ENCODE peak calls at places on chromosome 7, in seven cellular contexts. V, I, C, Y, H, B and K are unnamed samples.

GRCh38 chr7:518630-519428 is 817 bp downstream of the PDGFA start:
- DNase-seq in Y (peak; percentile 64), B (peak; percentile 77), V (no peak), C (peak; percentile 78), H (peak; percentile 86), I (peak; percentile 80), K (no peak)

GRCh38 chr7:13551503-13551902 is 438.0 kb downstream of the ETV1 start:
- DNase-seq in I (no peak), C (no peak), B (no peak), Y (peak; percentile 52), V (no peak), H (no peak), K (no peak)

GRCh38 chr7:108200326-108200725 is 70.2 kb upstream of the LAMB4 start:
- DNase-seq in C (no peak), I (no peak), B (no peak), Y (no peak), V (no peak), H (no peak), K (no peak)

GRCh38 chr7:126791306-126791705 is 461.4 kb downstream of the GRM8 start:
- DNase-seq in B (no peak), V (no peak), Y (no peak), C (no peak), H (no peak), I (no peak), K (no peak)

GRCh38 chr7:158228986-158229385 is 358.6 kb downstream of the PTPRN2 start:
- DNase-seq in V (peak; percentile 12), Y (no peak), I (no peak), H (no peak), C (peak; percentile 66), B (no peak), K (no peak)

GRCh38 chr7:95435422-95435780 is 573 bp upstream of the PON2 start:
- DNase-seq in Y (no peak), I (no peak), C (no peak), B (no peak), V (no peak), H (peak; percentile 6), K (no peak)

GRCh38 chr7:80642871-80643270 is 4.4 kb downstream of the CD36 start:
- DNase-seq in Y (peak; percentile 60), V (no peak), I (no peak), H (no peak), C (no peak), B (no peak), K (no peak)

GRCh38 chr7:40572810-40573470 is 438.1 kb downstream of the SUGCT start:
- DNase-seq in C (no peak), Y (no peak), H (no peak), V (no peak), B (no peak), I (no peak), K (no peak)

GRCh38 chr7:110541962-110542361 is 549.0 kb upstream of the LRRN3 start:
- DNase-seq in H (no peak), I (no peak), B (no peak), C (no peak), V (no peak), Y (no peak), K (no peak)

GRCh38 chr7:105937411-105937810 is 25.7 kb upstream of the CDHR3 start:
- DNase-seq in C (no peak), B (no peak), H (no peak), Y (no peak), V (no peak), I (no peak), K (no peak)

GRCh38 chr7:132577206-132578049 is 1.2 kb upstream of the PLXNA4 start:
- DNase-seq in H (peak; percentile 83), I (peak; percentile 80), B (peak; percentile 76), Y (peak; percentile 81), V (peak; percentile 74), C (peak; percentile 92), K (no peak)

GRCh38 chr7:30916255-30916654 is 4.6 kb downstream of the AQP1 start:
- DNase-seq in B (no peak), Y (no peak), I (no peak), V (no peak), C (no peak), H (peak; percentile 7), K (no peak)

GRCh38 chr7:130397472-130397871 is 17.2 kb downstream of the CPA1 start:
- DNase-seq in C (no peak), B (no peak), H (no peak), Y (peak; percentile 42), I (no peak), V (no peak), K (no peak)

GRCh38 chr7:17638727-17639126 is 301.6 kb downstream of the SNX13 start:
- DNase-seq in B (no peak), I (no peak), V (no peak), C (peak; percentile 34), H (no peak), Y (no peak), K (no peak)

GRCh38 chr7:1083729-1084657 is 3.9 kb upstream of the GPER1 start:
- DNase-seq in Y (no peak), B (no peak), I (no peak), H (peak; percentile 53), V (no peak), C (no peak), K (no peak)

GRCh38 chr7:132463922-132464321 is 112.3 kb downstream of the PLXNA4 start:
- DNase-seq in Y (no peak), V (no peak), I (no peak), B (no peak), C (no peak), H (no peak), K (no peak)

GRCh38 chr7:33107136-33108066 is 1.8 kb downstream of the RP9 start:
- DNase-seq in H (no peak), V (peak; percentile 38), Y (peak; percentile 58), B (no peak), I (peak; percentile 54), C (peak; percentile 86), K (peak; percentile 35)

GRCh38 chr7:29510028-29510427 is 53.6 kb upstream of the PRR15 start:
- DNase-seq in C (no peak), H (no peak), I (no peak), V (no peak), B (no peak), Y (no peak), K (no peak)

GRCh38 chr7:147279951-147280350 is 1163.3 kb downstream of the CNTNAP2 start:
- DNase-seq in V (peak; percentile 12), B (no peak), H (no peak), I (no peak), Y (no peak), C (peak; percentile 43), K (no peak)

GRCh38 chr7:23477962-23478866 is 7.9 kb upstream of the IGF2BP3 start:
- DNase-seq in V (no peak), I (no peak), B (no peak), C (no peak), H (no peak), Y (no peak), K (no peak)

GRCh38 chr7:10815546-10815945 is 158.1 kb upstream of the PHF14 start:
- DNase-seq in Y (no peak), H (no peak), B (no peak), I (no peak), V (no peak), C (no peak), K (no peak)

GRCh38 chr7:26667514-26668133 is 196.8 kb downstream of the SKAP2 start:
- DNase-seq in B (peak; percentile 49), Y (peak; percentile 95), C (peak; percentile 95), I (peak; percentile 89), V (peak; percentile 88), H (no peak), K (peak; percentile 94)

GRCh38 chr7:103626776-103627175 is 180.8 kb upstream of the SLC26A5 start:
- DNase-seq in I (no peak), B (no peak), Y (no peak), V (no peak), H (no peak), C (no peak), K (no peak)

GRCh38 chr7:82376739-82377138 is 66.8 kb downstream of the CACNA2D1 start:
- DNase-seq in H (no peak), B (no peak), V (no peak), C (no peak), I (no peak), Y (peak; percentile 61), K (no peak)

DNA sequence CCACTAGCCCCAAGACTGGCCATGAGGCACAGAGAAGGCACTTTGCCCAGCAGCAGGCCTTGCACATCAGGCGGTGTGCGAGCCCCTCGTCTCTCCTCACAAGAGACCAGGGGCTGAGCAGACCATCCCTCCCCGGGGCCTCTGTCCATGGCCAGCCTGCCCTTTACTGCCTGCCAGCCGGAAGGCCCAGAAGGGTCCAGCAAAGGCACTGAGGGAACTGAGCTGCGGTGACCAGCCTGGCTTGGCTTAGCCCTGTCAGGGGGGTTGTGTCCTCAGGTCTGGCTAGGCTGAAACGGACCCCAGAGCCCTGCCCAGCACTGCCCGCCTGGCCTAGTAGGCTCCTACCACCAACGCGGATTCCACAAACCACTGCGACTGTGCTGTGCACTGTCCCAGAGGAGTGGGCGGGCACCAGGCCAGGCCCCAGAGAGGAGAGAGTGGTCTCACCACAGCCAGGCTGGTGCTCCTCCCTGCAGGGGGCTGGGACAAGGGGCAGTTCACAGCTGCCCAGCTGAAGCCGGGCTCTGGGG is 16.6 kb downstream of the CAMK2B start:
- DNase-seq in I (peak; percentile 13), V (no peak), Y (no peak), C (peak; percentile 41), H (no peak), B (no peak), K (no peak)
- H3K4me3 ChIP-seq in I (peak overlapping the region; percentile 53), V (no peak overlapping the region), Y (no peak overlapping the region), C (no peak overlapping the region), H (no peak overlapping the region), B (no peak overlapping the region), K (no peak overlapping the region)

GRCh38 chr7:155488483-155489127 is 30.7 kb downstream of the EN2 start:
- DNase-seq in I (no peak), Y (no peak), H (no peak), B (no peak), V (no peak), C (no peak), K (no peak)
- H3K27me3 ChIP-seq in I (no peaks in the 10 kb centered on the region), Y (peaks cover 6% of the 10 kb centered on the region), H (no peaks in the 10 kb centered on the region), B (no peaks in the 10 kb centered on the region), V (no peaks in the 10 kb centered on the region), C (peaks cover 100% of the 10 kb centered on the region), K (peaks cover 20% of the 10 kb centered on the region)

GRCh38 chr7:74173074-74173473 is 1.1 kb upstream of the EIF4H start:
- DNase-seq in I (no peak), C (no peak), V (no peak), H (no peak), B (no peak), Y (no peak), K (no peak)
- H3K4me3 ChIP-seq in I (peak overlapping the region; percentile 88), C (peak overlapping the region; percentile 97), V (peak overlapping the region; percentile 88), H (no peak overlapping the region), B (no peak overlapping the region), Y (peak overlapping the region; percentile 95), K (no peak overlapping the region)

DNA sequence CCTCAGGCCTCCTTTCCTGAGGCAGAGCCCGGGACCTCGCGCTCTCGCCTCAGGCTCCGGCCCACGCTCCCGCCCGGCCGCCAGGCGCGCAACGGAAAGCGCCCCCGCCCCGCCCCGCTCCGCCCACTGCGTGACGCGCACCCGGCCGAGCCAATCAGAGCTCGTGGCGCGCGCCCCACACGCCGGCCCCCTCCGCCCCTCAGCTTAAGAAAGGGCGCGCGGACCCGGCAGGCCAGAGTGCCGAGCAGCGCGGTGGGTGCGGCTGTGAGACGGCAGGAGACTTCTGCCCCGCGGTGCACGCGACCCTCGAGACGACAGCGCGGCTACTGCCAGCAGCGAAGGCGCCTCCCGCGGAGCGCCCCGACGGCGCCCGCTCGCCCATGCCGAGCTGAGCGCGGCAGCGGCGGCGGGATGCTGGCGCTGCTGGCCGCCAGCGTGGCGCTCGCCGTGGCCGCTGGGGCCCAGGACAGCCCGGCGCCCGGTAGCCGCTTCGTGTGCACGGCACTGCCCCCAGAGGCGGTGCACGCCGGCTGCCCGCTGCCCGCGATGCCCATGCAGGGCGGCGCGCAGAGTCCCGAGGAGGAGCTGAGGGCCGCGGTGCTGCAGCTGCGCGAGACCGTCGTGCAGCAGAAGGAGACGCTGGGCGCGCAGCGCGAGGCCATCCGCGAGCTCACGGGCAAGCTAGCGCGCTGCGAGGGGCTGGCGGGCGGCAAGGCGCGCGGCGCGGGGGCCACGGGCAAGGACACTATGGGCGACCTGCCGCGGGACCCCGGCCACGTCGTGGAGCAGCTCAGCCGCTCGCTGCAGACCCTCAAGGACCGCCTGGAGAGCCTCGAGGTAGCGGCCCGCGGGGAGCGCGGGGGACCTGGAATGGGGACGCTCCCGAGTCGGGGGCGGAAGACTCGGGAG is at the start of gene NPTX2:
- DNase-seq in V (peak; percentile 73), I (peak; percentile 93), C (peak; percentile 92), B (no peak), Y (peak; percentile 62), H (peak; percentile 59), K (no peak)
- H3K27me3 ChIP-seq in V (peaks cover 11% of the 10 kb centered on the region), I (no peaks in the 10 kb centered on the region), C (peaks cover 97% of the 10 kb centered on the region), B (no peaks in the 10 kb centered on the region), Y (peaks cover 74% of the 10 kb centered on the region), H (peaks cover 6% of the 10 kb centered on the region), K (peaks cover 16% of the 10 kb centered on the region)